ENCODE peak calls at places on chromosomes 3 and 15, in nine cellular contexts. W is activated CD4-positive, alpha-beta T cell treated with anti-CD3 and anti-CD28 coated beads, Interleukin-2, amount 50 U/mL, for 1 hour; J is stimulated activated CD4-positive, alpha-beta T cell treated with anti-CD3 and anti-CD28 coated beads, Interleukin-4, amount 100 ng/mL, for 48 hours; K is Panc1; F is aorta; U is cardiac septum; R is uterus; O is CD4-positive, alpha-beta memory T cell; L is activated naive CD4-positive, alpha-beta T cell. Q is an unnamed sample.

GRCh38 chr3:25151497-25151896 is 276.6 kb upstream of the RARB start:
- DNase-seq in O (no peak), J (no peak), L (no peak), K (no peak), R (no peak), W (no peak), F (no peak), U (no peak), Q (no peak)

GRCh38 chr15:49438970-49439631 is 16.1 kb downstream of the FGF7 start:
- DNase-seq in R (peak), O (no peak), W (no peak), J (no peak), U (peak), L (no peak), F (peak), K (no peak), Q (no peak)

GRCh38 chr3:167899090-167899489 is 163.6 kb downstream of the SERPINI1 start:
- DNase-seq in R (no peak), L (no peak), J (no peak), O (no peak), F (no peak), U (no peak), W (no peak), K (no peak), Q (no peak)

GRCh38 chr15:43509002-43509922 is 8.1 kb upstream of the MAP1A start:
- DNase-seq in W (no peak), R (peak), O (no peak), L (no peak), U (no peak), J (no peak), K (no peak), F (no peak), Q (no peak)

GRCh38 chr3:182861345-182861744 is 68.0 kb downstream of the ATP11B start:
- DNase-seq in R (no peak), U (no peak), J (no peak), O (no peak), K (no peak), F (no peak), W (no peak), L (no peak), Q (no peak)

GRCh38 chr15:49645937-49646336 is 25.1 kb downstream of the DTWD1 start:
- DNase-seq in O (no peak), R (peak), F (peak), U (no peak), K (no peak), W (no peak), J (no peak), L (no peak), Q (no peak)

GRCh38 chr3:178127221-178127620 is 409.0 kb upstream of the KCNMB2 start:
- DNase-seq in W (no peak), L (no peak), F (no peak), R (no peak), O (no peak), J (no peak), K (no peak), U (no peak), Q (no peak)

GRCh38 chr15:38991126-38991525 is 426.5 kb upstream of the RASGRP1 start:
- DNase-seq in W (no peak), F (no peak), U (no peak), O (no peak), K (peak), R (no peak), L (no peak), J (no peak), Q (no peak)

GRCh38 chr15:92809064-92809879 is 90.9 kb upstream of the CHD2 start:
- DNase-seq in R (peak), F (peak), L (peak), O (peak), U (peak), W (peak), K (no peak), J (peak), Q (peak)

GRCh38 chr3:98777286-98777685 is 14.1 kb downstream of the ST3GAL6 start:
- DNase-seq in W (no peak), F (no peak), L (no peak), R (no peak), K (no peak), U (no peak), O (no peak), J (no peak), Q (no peak)

GRCh38 chr15:80982205-80982604 is 7.4 kb downstream of the MESD start:
- DNase-seq in R (no peak), J (no peak), U (no peak), W (no peak), K (no peak), F (no peak), O (no peak), L (no peak), Q (no peak)

GRCh38 chr3:13308406-13308805 is 111.7 kb downstream of the NUP210 start:
- DNase-seq in K (peak), J (no peak), O (peak), L (no peak), R (no peak), U (no peak), F (no peak), W (peak), Q (no peak)

GRCh38 chr15:47949815-47950214 is 171.0 kb upstream of the SLC24A5 start:
- DNase-seq in L (no peak), U (no peak), R (no peak), F (no peak), K (no peak), O (no peak), J (no peak), W (no peak), Q (no peak)

GRCh38 chr15:57307527-57308193 is 68.6 kb upstream of the CGNL1 start:
- DNase-seq in L (no peak), O (no peak), W (no peak), F (no peak), J (no peak), U (no peak), R (no peak), K (no peak), Q (no peak)

GRCh38 chr15:73897441-73898261 is 24.3 kb downstream of the TBC1D21 start:
- DNase-seq in R (peak), U (peak), W (peak), F (peak), L (peak), O (peak), J (peak), K (no peak), Q (peak)

GRCh38 chr3:105944281-105944680 is 75.5 kb upstream of the CBLB start:
- DNase-seq in R (no peak), F (no peak), W (no peak), K (no peak), J (no peak), L (no peak), O (no peak), U (no peak), Q (no peak)

GRCh38 chr15:64912926-64913325 is 1.2 kb downstream of the ANKDD1A start:
- DNase-seq in R (no peak), F (no peak), K (no peak), W (no peak), L (no peak), O (no peak), U (no peak), J (no peak), Q (no peak)

GRCh38 chr15:26294062-26294689 is 431.0 kb upstream of the ATP10A start:
- DNase-seq in K (no peak), W (no peak), L (no peak), U (no peak), F (no peak), O (no peak), J (no peak), R (no peak), Q (no peak)

GRCh38 chr15:65824031-65824743 is 32.1 kb upstream of the DENND4A start:
- DNase-seq in L (no peak), O (no peak), J (no peak), R (peak), F (peak), K (no peak), W (no peak), U (no peak), Q (peak)

GRCh38 chr15:101167791-101168462 is 83.9 kb downstream of the CHSY1 start:
- DNase-seq in L (peak), U (peak), F (peak), J (peak), K (peak), W (peak), R (peak), O (peak), Q (no peak)

GRCh38 chr3:132268956-132269355 is 48.3 kb upstream of the ACP3 start:
- DNase-seq in L (no peak), J (no peak), R (no peak), O (no peak), K (no peak), W (no peak), U (no peak), F (no peak), Q (no peak)

GRCh38 chr3:89613241-89613640 is 505.8 kb downstream of the EPHA3 start:
- DNase-seq in K (no peak), J (no peak), U (no peak), F (no peak), W (no peak), L (no peak), O (no peak), R (no peak), Q (no peak)

GRCh38 chr3:128338536-128339400 is 127.9 kb downstream of the DNAJB8 start:
- DNase-seq in K (no peak), F (no peak), L (no peak), R (no peak), O (no peak), U (peak), J (no peak), W (no peak), Q (no peak)

GRCh38 chr3:27639271-27639670 is 82.9 kb downstream of the EOMES start:
- DNase-seq in O (peak), L (no peak), K (no peak), U (no peak), J (no peak), F (no peak), R (no peak), W (no peak), Q (no peak)

GRCh38 chr3:99895106-99895705 is 77.5 kb downstream of the CMSS1 start:
- DNase-seq in U (no peak), L (no peak), K (no peak), F (no peak), W (no peak), O (no peak), J (no peak), R (no peak), Q (no peak)

GRCh38 chr3:148975277-148975676 is 16.1 kb upstream of the GYG1 start:
- DNase-seq in U (no peak), K (no peak), L (no peak), O (no peak), F (peak), W (no peak), R (peak), J (no peak), Q (no peak)

GRCh38 chr3:137761099-137761562 is 3.0 kb upstream of the SOX14 start:
- DNase-seq in J (no peak), R (no peak), K (no peak), U (no peak), O (no peak), W (no peak), F (no peak), L (no peak), Q (no peak)

GRCh38 chr3:50675179-50676030 is 678 bp downstream of the DOCK3 start:
- DNase-seq in K (no peak), L (peak), R (peak), W (peak), O (peak), J (peak), U (peak), F (peak), Q (peak)

GRCh38 chr3:111737712-111738097 is 121.4 kb upstream of the PHLDB2 start:
- DNase-seq in O (no peak), L (no peak), W (no peak), K (no peak), U (no peak), R (peak), J (no peak), F (peak), Q (no peak)

GRCh38 chr3:193974147-193974546 is 161.8 kb upstream of the HES1 start:
- DNase-seq in F (no peak), R (no peak), L (no peak), O (no peak), K (no peak), U (no peak), J (no peak), W (no peak), Q (no peak)

GRCh38 chr3:183369117-183369516 is 59.3 kb downstream of the MCF2L2 start:
- DNase-seq in O (no peak), W (no peak), L (no peak), R (no peak), J (no peak), K (no peak), F (no peak), U (no peak), Q (no peak)

GRCh38 chr3:111103807-111104206 is 32.2 kb downstream of the NECTIN3 start:
- DNase-seq in U (no peak), R (no peak), F (no peak), L (no peak), K (no peak), J (no peak), O (no peak), W (no peak), Q (no peak)

GRCh38 chr3:187516446-187516845 is 148.3 kb downstream of the RTP4 start:
- DNase-seq in K (no peak), L (no peak), W (no peak), U (no peak), F (no peak), O (no peak), J (no peak), R (no peak), Q (no peak)

GRCh38 chr3:185824467-185825378 is at the start of gene IGF2BP2:
- DNase-seq in R (peak), F (peak), J (peak), L (peak), U (peak), K (no peak), O (peak), W (peak), Q (peak)

GRCh38 chr3:178967184-178967532 is 104.5 kb downstream of the ZMAT3 start:
- DNase-seq in O (no peak), K (no peak), J (no peak), W (no peak), F (no peak), U (no peak), R (no peak), L (no peak), Q (no peak)

GRCh38 chr15:70132148-70132547 is 34.4 kb upstream of the TLE3 start:
- DNase-seq in W (no peak), K (no peak), L (no peak), U (peak), R (peak), F (no peak), J (no peak), O (no peak), Q (no peak)

GRCh38 chr3:103184772-103185171 is 750.0 kb downstream of the ZPLD1 start:
- DNase-seq in L (no peak), F (no peak), K (no peak), U (no peak), W (no peak), J (no peak), O (no peak), R (no peak), Q (no peak)

GRCh38 chr3:27431116-27431515 is 53.1 kb downstream of the SLC4A7 start:
- DNase-seq in O (no peak), K (peak), J (no peak), U (no peak), L (no peak), R (no peak), W (no peak), F (no peak), Q (no peak)

Q was measured in NCI-H1930.